ENCODE peak calls at places on chromosomes 12 and 14, in nine cellular contexts. One of them, this sample, is unnamed.

GRCh38 chr14:97657609-97658008 is 860.4 kb downstream of the VRK1 start:
- DNase-seq in astrocyte: no peak
- DNase-seq in endodermal cell: no peak
- DNase-seq in stomach: no peak
- DNase-seq in omental fat pad: no peak
- DNase-seq in fibroblast of mammary gland: no peak
- DNase-seq in brain microvascular endothelial cell: no peak
- DNase-seq in astrocyte of the spinal cord: no peak
- DNase-seq in IMR-90: no peak
- DNase-seq in this sample: no peak

GRCh38 chr12:1474567-1475153 is 119.7 kb downstream of the FBXL14 start:
- DNase-seq in astrocyte: peak; percentile 93
- DNase-seq in endodermal cell: peak; percentile 59
- DNase-seq in stomach: no peak
- DNase-seq in omental fat pad: no peak
- DNase-seq in fibroblast of mammary gland: peak; percentile 97
- DNase-seq in brain microvascular endothelial cell: peak; percentile 91
- DNase-seq in astrocyte of the spinal cord: peak; percentile 96
- DNase-seq in IMR-90: peak; percentile 97
- DNase-seq in this sample: peak; percentile 83

GRCh38 chr14:59631237-59631636 is 54.6 kb upstream of the CCDC175 start:
- DNase-seq in astrocyte: no peak
- DNase-seq in endodermal cell: peak; percentile 78
- DNase-seq in stomach: no peak
- DNase-seq in omental fat pad: no peak
- DNase-seq in fibroblast of mammary gland: peak; percentile 11
- DNase-seq in brain microvascular endothelial cell: no peak
- DNase-seq in astrocyte of the spinal cord: no peak
- DNase-seq in IMR-90: no peak
- DNase-seq in this sample: no peak

GRCh38 chr12:70507442-70507841 is 129.8 kb downstream of the PTPRB start:
- DNase-seq in astrocyte: peak; percentile 61
- DNase-seq in endodermal cell: no peak
- DNase-seq in stomach: no peak
- DNase-seq in omental fat pad: no peak
- DNase-seq in fibroblast of mammary gland: no peak
- DNase-seq in brain microvascular endothelial cell: peak; percentile 45
- DNase-seq in astrocyte of the spinal cord: peak; percentile 25
- DNase-seq in IMR-90: no peak
- DNase-seq in this sample: no peak

GRCh38 chr12:19967486-19967885 is 400.9 kb upstream of the PDE3A start:
- DNase-seq in astrocyte: peak; percentile 99
- DNase-seq in endodermal cell: no peak
- DNase-seq in stomach: no peak
- DNase-seq in omental fat pad: no peak
- DNase-seq in fibroblast of mammary gland: peak; percentile 98
- DNase-seq in brain microvascular endothelial cell: peak; percentile 98
- DNase-seq in astrocyte of the spinal cord: peak; percentile 96
- DNase-seq in IMR-90: peak; percentile 96
- DNase-seq in this sample: peak; percentile 51

GRCh38 chr12:56188786-56189335 is 422 bp downstream of the SMARCC2 start:
- DNase-seq in astrocyte: no peak
- DNase-seq in endodermal cell: peak; percentile 85
- DNase-seq in stomach: no peak
- DNase-seq in omental fat pad: no peak
- DNase-seq in fibroblast of mammary gland: no peak
- DNase-seq in brain microvascular endothelial cell: no peak
- DNase-seq in astrocyte of the spinal cord: no peak
- DNase-seq in IMR-90: no peak
- DNase-seq in this sample: no peak

GRCh38 chr12:10184261-10184843 is 5.5 kb downstream of the TMEM52B start:
- DNase-seq in astrocyte: no peak
- DNase-seq in endodermal cell: no peak
- DNase-seq in stomach: no peak
- DNase-seq in omental fat pad: no peak
- DNase-seq in fibroblast of mammary gland: peak; percentile 69
- DNase-seq in brain microvascular endothelial cell: no peak
- DNase-seq in astrocyte of the spinal cord: peak; percentile 36
- DNase-seq in IMR-90: peak; percentile 95
- DNase-seq in this sample: peak; percentile 88

GRCh38 chr12:76366163-76366562 is 17.9 kb upstream of the BBS10 start:
- DNase-seq in astrocyte: no peak
- DNase-seq in endodermal cell: no peak
- DNase-seq in stomach: no peak
- DNase-seq in omental fat pad: no peak
- DNase-seq in fibroblast of mammary gland: no peak
- DNase-seq in brain microvascular endothelial cell: no peak
- DNase-seq in astrocyte of the spinal cord: no peak
- DNase-seq in IMR-90: no peak
- DNase-seq in this sample: no peak

GRCh38 chr12:112616469-112617190 is 174.9 kb upstream of the RPH3A start:
- DNase-seq in astrocyte: no peak
- DNase-seq in endodermal cell: peak; percentile 86
- DNase-seq in stomach: no peak
- DNase-seq in omental fat pad: no peak
- DNase-seq in fibroblast of mammary gland: no peak
- DNase-seq in brain microvascular endothelial cell: no peak
- DNase-seq in astrocyte of the spinal cord: no peak
- DNase-seq in IMR-90: no peak
- DNase-seq in this sample: no peak

GRCh38 chr12:64232201-64232600 is 10.1 kb upstream of the KICS2 start:
- DNase-seq in astrocyte: no peak
- DNase-seq in endodermal cell: no peak
- DNase-seq in stomach: no peak
- DNase-seq in omental fat pad: no peak
- DNase-seq in fibroblast of mammary gland: no peak
- DNase-seq in brain microvascular endothelial cell: no peak
- DNase-seq in astrocyte of the spinal cord: no peak
- DNase-seq in IMR-90: no peak
- DNase-seq in this sample: no peak

GRCh38 chr14:41423503-41423902 is 183.2 kb upstream of the LRFN5 start:
- DNase-seq in astrocyte: no peak
- DNase-seq in endodermal cell: no peak
- DNase-seq in stomach: no peak
- DNase-seq in omental fat pad: no peak
- DNase-seq in fibroblast of mammary gland: no peak
- DNase-seq in brain microvascular endothelial cell: no peak
- DNase-seq in astrocyte of the spinal cord: peak; percentile 2
- DNase-seq in IMR-90: no peak
- DNase-seq in this sample: no peak

GRCh38 chr12:96073346-96074336 is 38.3 kb upstream of the LTA4H start:
- DNase-seq in astrocyte: no peak
- DNase-seq in endodermal cell: peak; percentile 69
- DNase-seq in stomach: no peak
- DNase-seq in omental fat pad: no peak
- DNase-seq in fibroblast of mammary gland: no peak
- DNase-seq in brain microvascular endothelial cell: no peak
- DNase-seq in astrocyte of the spinal cord: no peak
- DNase-seq in IMR-90: no peak
- DNase-seq in this sample: no peak

GRCh38 chr12:67697981-67698380 is 49.4 kb downstream of the DYRK2 start:
- DNase-seq in astrocyte: peak; percentile 68
- DNase-seq in endodermal cell: no peak
- DNase-seq in stomach: no peak
- DNase-seq in omental fat pad: no peak
- DNase-seq in fibroblast of mammary gland: no peak
- DNase-seq in brain microvascular endothelial cell: no peak
- DNase-seq in astrocyte of the spinal cord: no peak
- DNase-seq in IMR-90: no peak
- DNase-seq in this sample: no peak

GRCh38 chr14:95545769-95546168 is 10.9 kb downstream of the GLRX5 start:
- DNase-seq in astrocyte: peak; percentile 95
- DNase-seq in endodermal cell: peak; percentile 7
- DNase-seq in stomach: no peak
- DNase-seq in omental fat pad: no peak
- DNase-seq in fibroblast of mammary gland: peak; percentile 98
- DNase-seq in brain microvascular endothelial cell: peak; percentile 80
- DNase-seq in astrocyte of the spinal cord: peak; percentile 92
- DNase-seq in IMR-90: peak; percentile 97
- DNase-seq in this sample: peak; percentile 71

GRCh38 chr14:73887116-73887490 is 444 bp downstream of the ZNF410 start:
- DNase-seq in astrocyte: peak; percentile 34
- DNase-seq in endodermal cell: no peak
- DNase-seq in stomach: no peak
- DNase-seq in omental fat pad: peak; percentile 24
- DNase-seq in fibroblast of mammary gland: peak; percentile 32
- DNase-seq in brain microvascular endothelial cell: peak; percentile 7
- DNase-seq in astrocyte of the spinal cord: no peak
- DNase-seq in IMR-90: peak; percentile 27
- DNase-seq in this sample: no peak

GRCh38 chr14:96071561-96071960 is 32.4 kb downstream of the C14orf132 start:
- DNase-seq in astrocyte: no peak
- DNase-seq in endodermal cell: peak; percentile 28
- DNase-seq in stomach: no peak
- DNase-seq in omental fat pad: no peak
- DNase-seq in fibroblast of mammary gland: no peak
- DNase-seq in brain microvascular endothelial cell: no peak
- DNase-seq in astrocyte of the spinal cord: no peak
- DNase-seq in IMR-90: no peak
- DNase-seq in this sample: no peak

GRCh38 chr12:9925746-9926393 is 6.3 kb downstream of the CLEC2A start:
- DNase-seq in astrocyte: peak; percentile 20
- DNase-seq in endodermal cell: peak; percentile 79
- DNase-seq in stomach: no peak
- DNase-seq in omental fat pad: no peak
- DNase-seq in fibroblast of mammary gland: peak; percentile 62
- DNase-seq in brain microvascular endothelial cell: peak; percentile 11
- DNase-seq in astrocyte of the spinal cord: peak; percentile 49
- DNase-seq in IMR-90: peak; percentile 41
- DNase-seq in this sample: peak; percentile 6

GRCh38 chr12:78099806-78100205 is 269.1 kb downstream of the NAV3 start:
- DNase-seq in astrocyte: no peak
- DNase-seq in endodermal cell: no peak
- DNase-seq in stomach: no peak
- DNase-seq in omental fat pad: no peak
- DNase-seq in fibroblast of mammary gland: no peak
- DNase-seq in brain microvascular endothelial cell: no peak
- DNase-seq in astrocyte of the spinal cord: no peak
- DNase-seq in IMR-90: no peak
- DNase-seq in this sample: no peak

GRCh38 chr12:46442239-46442638 is 69.7 kb upstream of the SLC38A2 start:
- DNase-seq in astrocyte: peak; percentile 51
- DNase-seq in endodermal cell: no peak
- DNase-seq in stomach: no peak
- DNase-seq in omental fat pad: no peak
- DNase-seq in fibroblast of mammary gland: peak; percentile 80
- DNase-seq in brain microvascular endothelial cell: peak; percentile 54
- DNase-seq in astrocyte of the spinal cord: peak; percentile 65
- DNase-seq in IMR-90: peak; percentile 82
- DNase-seq in this sample: no peak

GRCh38 chr12:113818833-113819232 is 147.3 kb downstream of the RBM19 start:
- DNase-seq in astrocyte: no peak
- DNase-seq in endodermal cell: peak; percentile 95
- DNase-seq in stomach: no peak
- DNase-seq in omental fat pad: no peak
- DNase-seq in fibroblast of mammary gland: no peak
- DNase-seq in brain microvascular endothelial cell: no peak
- DNase-seq in astrocyte of the spinal cord: no peak
- DNase-seq in IMR-90: no peak
- DNase-seq in this sample: no peak

GRCh38 chr12:51421266-51421884 is 3.3 kb upstream of the SLC4A8 start:
- DNase-seq in astrocyte: peak; percentile 36
- DNase-seq in endodermal cell: peak; percentile 92
- DNase-seq in stomach: peak; percentile 56
- DNase-seq in omental fat pad: no peak
- DNase-seq in fibroblast of mammary gland: peak; percentile 74
- DNase-seq in brain microvascular endothelial cell: peak; percentile 45
- DNase-seq in astrocyte of the spinal cord: peak; percentile 69
- DNase-seq in IMR-90: peak; percentile 72
- DNase-seq in this sample: peak; percentile 48
- TF ChIP-seq CTCF in astrocyte: peak; percentile 56
- TF ChIP-seq CTCF in endodermal cell: peak; percentile 93
- TF ChIP-seq CTCF in stomach: peak; percentile 61
- TF ChIP-seq CTCF in omental fat pad: no peak
- TF ChIP-seq CTCF in fibroblast of mammary gland: peak; percentile 79
- TF ChIP-seq CTCF in brain microvascular endothelial cell: peak; percentile 78
- TF ChIP-seq CTCF in astrocyte of the spinal cord: peak; percentile 58
- TF ChIP-seq CTCF in IMR-90: peak; percentile 92
- TF ChIP-seq CTCF in this sample: peak; percentile 71

DNA sequence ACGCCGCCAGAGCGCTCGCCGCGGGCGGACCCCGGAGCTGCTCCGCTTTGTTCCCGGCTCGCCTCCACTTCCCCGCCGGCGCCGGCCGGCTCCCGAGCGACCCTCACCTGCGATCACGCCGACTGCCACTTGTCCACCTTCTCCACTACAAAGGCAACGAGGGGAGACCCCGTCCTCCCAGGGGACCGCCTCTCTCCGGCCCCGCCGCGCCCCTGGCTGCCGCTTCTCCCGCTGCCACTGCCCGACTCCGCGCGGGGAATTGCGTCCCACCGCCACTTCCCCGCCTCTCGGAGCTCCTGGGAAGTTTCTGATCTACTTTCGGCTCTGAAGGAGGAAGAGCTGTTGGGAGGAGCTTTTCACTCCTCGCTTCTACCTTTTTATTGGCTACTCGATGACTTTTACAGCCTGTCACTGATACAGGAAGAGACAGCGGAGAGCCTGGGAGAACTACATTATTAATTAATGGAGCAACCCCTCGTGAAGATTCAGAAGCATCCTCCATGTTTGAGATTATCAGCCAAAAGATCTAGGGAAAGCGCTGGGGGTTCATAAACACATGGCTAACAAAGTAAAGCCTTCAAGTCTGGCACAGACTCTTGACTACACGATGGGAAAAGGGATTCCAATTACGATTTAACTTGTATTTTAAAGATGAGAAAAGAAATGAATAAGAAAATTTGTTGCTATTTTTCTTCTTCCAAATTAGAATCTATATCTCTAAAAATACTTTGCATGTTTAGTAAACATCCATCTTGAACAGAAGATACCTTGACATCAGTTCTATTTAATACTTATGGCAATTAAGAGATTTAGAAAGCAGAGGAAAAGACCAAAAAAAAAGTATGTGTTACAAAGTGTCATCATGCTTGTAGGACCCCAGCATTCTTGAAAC is at the start of gene BAZ1A:
- DNase-seq in astrocyte: peak; percentile 87
- DNase-seq in endodermal cell: peak; percentile 87
- DNase-seq in stomach: peak; percentile 64
- DNase-seq in omental fat pad: no peak
- DNase-seq in fibroblast of mammary gland: peak; percentile 94
- DNase-seq in brain microvascular endothelial cell: peak; percentile 86
- DNase-seq in astrocyte of the spinal cord: peak; percentile 91
- DNase-seq in IMR-90: peak; percentile 91
- DNase-seq in this sample: peak; percentile 68
- TF ChIP-seq CTCF in astrocyte: no peak
- TF ChIP-seq CTCF in endodermal cell: peak; percentile 34
- TF ChIP-seq CTCF in stomach: peak; percentile 13
- TF ChIP-seq CTCF in omental fat pad: no peak
- TF ChIP-seq CTCF in fibroblast of mammary gland: no peak
- TF ChIP-seq CTCF in brain microvascular endothelial cell: peak; percentile 32
- TF ChIP-seq CTCF in astrocyte of the spinal cord: no peak
- TF ChIP-seq CTCF in IMR-90: peak; percentile 8
- TF ChIP-seq CTCF in this sample: peak; percentile 25

GRCh38 chr14:106141242-106142220 is 615.1 kb downstream of the TMEM121 start:
- DNase-seq in astrocyte: no peak
- DNase-seq in endodermal cell: no peak
- DNase-seq in stomach: no peak
- DNase-seq in omental fat pad: no peak
- DNase-seq in fibroblast of mammary gland: no peak
- DNase-seq in brain microvascular endothelial cell: no peak
- DNase-seq in astrocyte of the spinal cord: no peak
- DNase-seq in IMR-90: no peak
- DNase-seq in this sample: no peak
- TF ChIP-seq CTCF in astrocyte: no peak
- TF ChIP-seq CTCF in endodermal cell: no peak
- TF ChIP-seq CTCF in stomach: no peak
- TF ChIP-seq CTCF in omental fat pad: no peak
- TF ChIP-seq CTCF in fibroblast of mammary gland: no peak
- TF ChIP-seq CTCF in brain microvascular endothelial cell: no peak
- TF ChIP-seq CTCF in astrocyte of the spinal cord: no peak
- TF ChIP-seq CTCF in IMR-90: no peak
- TF ChIP-seq CTCF in this sample: no peak

GRCh38 chr12:12503384-12504078 is 59.1 kb downstream of the DUSP16 start:
- DNase-seq in astrocyte: no peak
- DNase-seq in endodermal cell: peak; percentile 82
- DNase-seq in stomach: no peak
- DNase-seq in omental fat pad: no peak
- DNase-seq in fibroblast of mammary gland: no peak
- DNase-seq in brain microvascular endothelial cell: no peak
- DNase-seq in astrocyte of the spinal cord: no peak
- DNase-seq in IMR-90: no peak
- DNase-seq in this sample: no peak
- TF ChIP-seq CTCF in astrocyte: no peak
- TF ChIP-seq CTCF in endodermal cell: peak; percentile 70
- TF ChIP-seq CTCF in stomach: no peak
- TF ChIP-seq CTCF in omental fat pad: no peak
- TF ChIP-seq CTCF in fibroblast of mammary gland: no peak
- TF ChIP-seq CTCF in brain microvascular endothelial cell: no peak
- TF ChIP-seq CTCF in astrocyte of the spinal cord: no peak
- TF ChIP-seq CTCF in IMR-90: no peak
- TF ChIP-seq CTCF in this sample: no peak